ENCODE peak calls at places on chromosomes 5 and 9, in four cellular contexts. K, G, V and M are unnamed samples.
A peak's percentile ranks its signal among the peaks of the same experiment; 100 is the strongest.

GRCh38 chr5:75461679-75462078 is 49.8 kb downstream of the CERT1 start:
- DNase-seq in K (no peak), G (no peak), V (no peak), M (no peak)

GRCh38 chr5:94891565-94892362 is 273.3 kb downstream of the SLF1 start:
- DNase-seq in K (no peak), G (no peak), V (no peak), M (no peak)

GRCh38 chr5:2724031-2724581 is 27.4 kb downstream of the IRX2 start:
- DNase-seq in K (no peak), G (no peak), V (no peak), M (no peak)

GRCh38 chr5:154000703-154001102 is 38.0 kb downstream of the FAM114A2 start:
- DNase-seq in K (no peak), G (no peak), V (no peak), M (no peak)

GRCh38 chr5:23013395-23013994 is 160.4 kb upstream of the CDH12 start:
- DNase-seq in K (no peak), G (no peak), V (peak; percentile 14), M (no peak)

GRCh38 chr5:144582046-144582445 is 411.4 kb downstream of the KCTD16 start:
- DNase-seq in K (no peak), G (no peak), V (no peak), M (no peak)

GRCh38 chr5:81794246-81794645 is 43.3 kb upstream of the SSBP2 start:
- DNase-seq in K (no peak), G (no peak), V (no peak), M (no peak)

GRCh38 chr5:10563940-10564837 is at the start of gene ANKRD33B:
- DNase-seq in K (peak; percentile 63), G (peak; percentile 65), V (peak; percentile 72), M (peak; percentile 67)

GRCh38 chr9:2017459-2018161 is 2.5 kb downstream of the SMARCA2 start:
- DNase-seq in K (peak; percentile 81), G (peak; percentile 72), V (peak; percentile 52), M (peak; percentile 42)